ENCODE peak calls at places on chromosomes 2 and 18, in ten cellular contexts. L is tibial nerve, O is fibroblast of mammary gland, W is fibroblast of lung, J is thyroid gland, C is right lobe of liver, Q is fibroblast of the aortic adventitia, R is astrocyte of the spinal cord, X is IMR-90, T is breast epithelium. M is an unnamed sample.

GRCh38 chr18:63317556-63317946 is 2.0 kb downstream of the BCL2 start:
- DNase-seq in L (no peak), O (no peak), W (no peak), J (no peak), C (no peak), Q (no peak), R (no peak), X (no peak), T (no peak), M (no peak)

GRCh38 chr18:13548106-13548819 is 178.1 kb downstream of the FAM210A start:
- DNase-seq in L (no peak), O (no peak), W (no peak), J (no peak), C (no peak), Q (no peak), R (no peak), X (no peak), T (no peak), M (no peak)

GRCh38 chr2:40642261-40642660 is 190.4 kb upstream of the SLC8A1 start:
- DNase-seq in L (no peak), O (peak; percentile 24), W (no peak), J (no peak), C (no peak), Q (no peak), R (no peak), X (no peak), T (no peak), M (no peak)

GRCh38 chr2:234950435-234950729 is 1.4 kb upstream of the SH3BP4 start:
- DNase-seq in L (no peak), O (no peak), W (no peak), J (no peak), C (no peak), Q (no peak), R (no peak), X (no peak), T (no peak), M (no peak)

GRCh38 chr2:20108655-20109396 is 57.4 kb upstream of the LAPTM4A start:
- DNase-seq in L (no peak), O (peak; percentile 82), W (no peak), J (no peak), C (peak; percentile 13), Q (no peak), R (no peak), X (peak; percentile 85), T (no peak), M (peak; percentile 26)

GRCh38 chr2:3066831-3067230 is 310.8 kb downstream of the EIPR1 start:
- DNase-seq in L (no peak), O (no peak), W (no peak), J (no peak), C (no peak), Q (no peak), R (no peak), X (no peak), T (no peak), M (no peak)

GRCh38 chr2:43737855-43738254 is 36.0 kb upstream of the DYNC2LI1 start:
- DNase-seq in L (no peak), O (no peak), W (no peak), J (no peak), C (no peak), Q (no peak), R (no peak), X (peak; percentile 5), T (no peak), M (no peak)

GRCh38 chr2:174878537-174879147 is 114.4 kb upstream of the CHRNA1 start:
- DNase-seq in L (no peak), O (peak; percentile 57), W (peak; percentile 48), J (peak; percentile 59), C (no peak), Q (peak; percentile 57), R (peak; percentile 62), X (peak; percentile 49), T (no peak), M (peak; percentile 51)

GRCh38 chr2:134229540-134229939 is 24.3 kb upstream of the MGAT5 start:
- DNase-seq in L (no peak), O (no peak), W (no peak), J (no peak), C (no peak), Q (no peak), R (no peak), X (no peak), T (no peak), M (no peak)

GRCh38 chr2:134227666-134228065 is 26.2 kb upstream of the MGAT5 start:
- DNase-seq in L (no peak), O (no peak), W (no peak), J (no peak), C (no peak), Q (no peak), R (no peak), X (no peak), T (no peak), M (no peak)

GRCh38 chr2:134230885-134231284 is 23.0 kb upstream of the MGAT5 start:
- DNase-seq in L (no peak), O (no peak), W (no peak), J (no peak), C (no peak), Q (no peak), R (no peak), X (no peak), T (no peak), M (no peak)

GRCh38 chr2:134226561-134226960 is 27.3 kb upstream of the MGAT5 start:
- DNase-seq in L (no peak), O (no peak), W (no peak), J (no peak), C (no peak), Q (no peak), R (no peak), X (no peak), T (no peak), M (no peak)

GRCh38 chr2:134228493-134228903 is 25.4 kb upstream of the MGAT5 start:
- DNase-seq in L (no peak), O (peak; percentile 41), W (no peak), J (no peak), C (no peak), Q (no peak), R (no peak), X (no peak), T (no peak), M (no peak)
- TF ChIP-seq CTCF in L (no peak), O (peak; percentile 61), W (peak; percentile 34), J (no peak), C (no peak), Q (peak; percentile 42), R (peak; percentile 42), X (peak; percentile 42), T (no peak), M (peak; percentile 57)

GRCh38 chr2:239288951-239289481 is 111.8 kb downstream of the HDAC4 start:
- DNase-seq in L (no peak), O (no peak), W (no peak), J (no peak), C (no peak), Q (peak; percentile 57), R (no peak), X (no peak), T (no peak), M (no peak)
- H3K4me3 ChIP-seq in L (no peak overlapping the region), O (no peak overlapping the region), W (no peak overlapping the region), J (no peak overlapping the region), C (no peak overlapping the region), Q (peak overlapping the region; percentile 40), R (no peak overlapping the region), X (no peak overlapping the region), T (no peak overlapping the region), M (no peak overlapping the region)

DNA sequence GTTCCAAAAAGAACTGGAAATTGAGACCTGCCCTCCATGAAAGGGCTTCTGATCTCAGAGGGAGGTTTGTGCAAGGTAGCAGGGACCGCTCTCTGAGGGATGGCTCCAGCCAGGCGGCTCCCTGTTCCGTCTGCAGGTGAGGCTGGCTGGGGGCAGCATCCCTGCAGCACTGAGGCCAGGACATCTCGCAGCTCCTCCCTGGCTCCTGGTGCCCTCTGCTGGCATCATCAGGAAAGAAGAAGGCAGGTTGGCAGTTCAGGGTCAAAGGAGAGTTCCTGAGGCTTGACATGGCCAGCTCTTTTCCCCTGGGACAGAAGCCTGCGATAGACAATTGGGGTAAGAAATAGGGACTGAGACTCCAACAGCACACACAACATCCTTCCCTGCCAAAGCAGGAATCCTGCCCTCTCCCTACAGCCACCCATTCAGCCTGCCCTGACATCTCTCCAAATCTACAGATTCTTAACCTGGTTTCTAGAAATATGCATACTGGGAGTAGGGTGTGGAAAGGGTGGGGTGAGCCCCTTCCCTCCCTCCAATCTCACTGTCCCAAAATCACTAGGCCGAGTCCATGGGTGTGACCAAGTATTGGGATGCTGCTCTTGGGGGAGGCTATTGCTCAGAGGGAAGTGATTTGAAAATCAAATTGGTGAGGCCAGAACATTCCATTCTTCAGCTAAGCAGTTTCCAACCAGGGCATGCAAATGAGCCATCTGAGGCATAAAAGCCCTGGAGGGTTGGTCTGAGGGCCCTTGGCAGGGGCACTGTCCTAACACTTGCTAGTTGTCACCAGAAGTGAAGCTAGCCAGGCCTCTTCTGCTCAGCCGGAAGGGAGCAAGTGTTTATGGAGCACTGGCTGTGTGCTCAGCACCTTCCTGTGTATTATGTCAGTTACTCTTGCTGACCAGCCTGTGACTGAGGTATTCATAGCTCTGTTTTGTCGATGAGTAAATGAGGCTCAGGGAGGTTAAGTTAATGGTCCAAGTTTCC is 185.4 kb downstream of the TFCP2L1 start:
- DNase-seq in L (no peak), O (no peak), W (no peak), J (peak; percentile 85), C (no peak), Q (no peak), R (no peak), X (no peak), T (no peak), M (no peak)
- TF ChIP-seq CTCF in L (no peak), O (peak; percentile 33), W (peak; percentile 36), J (no peak), C (peak; percentile 41), Q (peak; percentile 36), R (peak; percentile 57), X (peak; percentile 30), T (no peak), M (peak; percentile 48)

GRCh38 chr18:75247041-75247551 is 36.5 kb downstream of the TSHZ1 start:
- DNase-seq in L (no peak), O (peak; percentile 80), W (peak; percentile 35), J (no peak), C (no peak), Q (peak; percentile 79), R (no peak), X (peak; percentile 52), T (no peak), M (peak; percentile 62)
- H3K4me3 ChIP-seq in L (peak overlapping the region; percentile 35), O (peak overlapping the region; percentile 45), W (peak overlapping the region; percentile 76), J (no peak overlapping the region), C (peak overlapping the region; percentile 4), Q (peak overlapping the region; percentile 64), R (peak overlapping the region; percentile 36), X (peak overlapping the region; percentile 40), T (peak overlapping the region; percentile 42), M (peak overlapping the region; percentile 43)

M was measured in cardiac fibroblast.